ENCODE peak calls at places on chromosomes 11 and 22, in six cellular contexts. D is SK-N-SH; J is PC-3; R is HCT116; Z is left ventricle myocardium inferior; H is naive thymus-derived CD4-positive, alpha-beta T cell. N is an unnamed sample.

GRCh38 chr22:49951986-49952896 is 8.3 kb upstream of the PIM3 start:
- DNase-seq in D (no peak), J (peak; percentile 36), R (no peak), Z (no peak), H (no peak), N (no peak)

GRCh38 chr11:116930177-116930576 is 92.8 kb upstream of the APOA1 start:
- DNase-seq in D (no peak), J (no peak), R (no peak), Z (no peak), H (peak; percentile 57), N (no peak)

GRCh38 chr11:33646629-33647028 is 54.0 kb downstream of the C11orf91 start:
- DNase-seq in D (no peak), J (no peak), R (no peak), Z (no peak), H (no peak), N (no peak)

GRCh38 chr11:1257916-1258315 is 35.0 kb downstream of the MUC5B start:
- DNase-seq in D (no peak), J (no peak), R (no peak), Z (no peak), H (no peak), N (no peak)

GRCh38 chr11:126146454-126147192 is 64.8 kb downstream of the RPUSD4 start:
- DNase-seq in D (no peak), J (no peak), R (no peak), Z (no peak), H (no peak), N (no peak)

GRCh38 chr22:44746836-44747519 is 5.4 kb upstream of the ARHGAP8 start:
- DNase-seq in D (no peak), J (no peak), R (no peak), Z (no peak), H (no peak), N (peak; percentile 76)

GRCh38 chr22:32847067-32847491 is 45.6 kb downstream of the TIMP3 start:
- DNase-seq in D (no peak), J (no peak), R (no peak), Z (peak; percentile 47), H (no peak), N (no peak)

GRCh38 chr22:25814685-25815084 is 72.7 kb downstream of the MYO18B start:
- DNase-seq in D (no peak), J (no peak), R (no peak), Z (no peak), H (no peak), N (no peak)

GRCh38 chr11:3043315-3043871 is 13.8 kb downstream of the CARS1 start:
- DNase-seq in D (no peak), J (no peak), R (no peak), Z (peak; percentile 80), H (no peak), N (no peak)

GRCh38 chr11:109697140-109697843 is 275.3 kb downstream of the C11orf87 start:
- DNase-seq in D (peak; percentile 35), J (peak; percentile 64), R (peak; percentile 23), Z (no peak), H (no peak), N (peak; percentile 40)

GRCh38 chr11:120169981-120170698 is 32.2 kb upstream of the TRIM29 start:
- DNase-seq in D (no peak), J (no peak), R (no peak), Z (no peak), H (no peak), N (no peak)

GRCh38 chr11:70078095-70078795 is at the start of gene ANO1:
- DNase-seq in D (peak; percentile 79), J (peak; percentile 51), R (no peak), Z (peak; percentile 34), H (no peak), N (no peak)

GRCh38 chr22:48250937-48251530 is 1488.6 kb downstream of the TBC1D22A start:
- DNase-seq in D (no peak), J (no peak), R (no peak), Z (no peak), H (no peak), N (no peak)

GRCh38 chr11:110000045-110000502 is 93.1 kb upstream of the ZC3H12C start:
- DNase-seq in D (no peak), J (peak; percentile 93), R (peak; percentile 23), Z (no peak), H (no peak), N (no peak)

GRCh38 chr22:50425179-50425916 is 49.5 kb downstream of the SBF1 start:
- DNase-seq in D (no peak), J (no peak), R (no peak), Z (no peak), H (no peak), N (no peak)

GRCh38 chr22:19823191-19823590 is 31.5 kb downstream of the GNB1L start:
- DNase-seq in D (peak; percentile 27), J (no peak), R (no peak), Z (no peak), H (no peak), N (no peak)

GRCh38 chr11:60840711-60841430 is 1.0 kb upstream of the CCDC86 start:
- DNase-seq in D (no peak), J (peak; percentile 21), R (no peak), Z (peak; percentile 53), H (no peak), N (no peak)

GRCh38 chr11:17272823-17273222 is 3.7 kb upstream of the NUCB2 start:
- DNase-seq in D (no peak), J (no peak), R (no peak), Z (no peak), H (no peak), N (no peak)

GRCh38 chr22:43946391-43946680 is 8.9 kb upstream of the SAMM50 start:
- DNase-seq in D (peak; percentile 51), J (no peak), R (no peak), Z (no peak), H (no peak), N (no peak)

GRCh38 chr11:110522456-110522855 is 92.7 kb downstream of the FDX1 start:
- DNase-seq in D (no peak), J (no peak), R (no peak), Z (no peak), H (no peak), N (no peak)

GRCh38 chr22:35430897-35431322 is 31.0 kb downstream of the MCM5 start:
- DNase-seq in D (peak; percentile 95), J (peak; percentile 83), R (peak; percentile 32), Z (peak; percentile 89), H (peak; percentile 49), N (peak; percentile 34)

GRCh38 chr11:112024778-112025678 is at the start of gene DLAT:
- DNase-seq in D (peak; percentile 92), J (peak; percentile 87), R (peak; percentile 86), Z (peak; percentile 91), H (peak; percentile 84), N (peak; percentile 90)

GRCh38 chr22:38172489-38173155 is 9.0 kb downstream of the PLA2G6 start:
- DNase-seq in D (no peak), J (peak; percentile 13), R (no peak), Z (peak; percentile 76), H (no peak), N (no peak)

GRCh38 chr11:1150769-1151365 is 6.9 kb upstream of the MUC5AC start:
- DNase-seq in D (no peak), J (peak; percentile 83), R (no peak), Z (peak; percentile 8), H (no peak), N (no peak)

DNA sequence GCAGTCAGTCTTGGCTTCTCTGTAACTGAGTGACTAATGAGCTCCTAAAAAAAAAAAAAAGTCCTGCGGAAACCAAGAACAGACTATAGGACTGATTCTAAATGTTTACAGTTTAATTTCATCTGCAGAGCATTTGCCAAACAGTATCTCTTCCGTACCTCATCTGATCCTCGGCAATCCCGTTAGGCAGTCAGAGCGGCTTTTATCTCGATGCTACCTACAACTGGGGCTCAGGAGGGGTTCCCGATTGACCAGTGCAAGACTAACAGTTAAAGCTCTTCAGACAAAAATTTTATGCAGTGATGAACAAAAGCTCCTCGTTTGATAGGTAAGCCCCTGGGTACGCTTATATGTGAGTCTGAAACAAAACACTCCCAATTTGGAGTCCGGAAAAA is 628 bp downstream of the KIF18A start:
- DNase-seq in D (peak; percentile 18), J (peak; percentile 19), R (no peak), Z (no peak), H (peak; percentile 32), N (no peak)
- H3K4me3 ChIP-seq in D (peak overlapping the region; percentile 82), J (peak overlapping the region; percentile 75), R (peak overlapping the region; percentile 81), Z (peak overlapping the region; percentile 65), H (peak overlapping the region; percentile 98), N (peak overlapping the region; percentile 76)

DNA sequence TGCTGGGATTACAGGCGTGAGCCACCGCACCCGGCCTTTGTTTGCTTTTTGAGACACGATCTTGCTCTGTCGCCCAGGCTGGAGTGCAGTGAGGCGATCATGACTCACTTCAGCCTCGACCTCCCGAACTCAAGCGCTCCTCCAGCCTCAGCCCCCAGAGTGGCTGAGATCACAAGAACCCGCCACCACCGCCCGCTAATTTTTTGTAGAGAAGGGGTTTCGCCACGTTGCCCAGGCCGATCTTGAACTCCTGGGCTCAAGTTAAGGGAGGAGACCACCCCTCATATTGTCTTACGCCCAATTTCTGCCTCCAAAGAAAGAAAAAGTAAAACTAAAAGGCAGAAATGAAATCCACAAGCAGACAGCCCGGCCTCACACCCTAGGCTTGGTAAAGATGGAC is 1.5 kb upstream of the POLA2 start:
- DNase-seq in D (no peak), J (no peak), R (no peak), Z (no peak), H (no peak), N (no peak)
- H3K4me1 ChIP-seq in D (peaks cover 12% of the 10 kb centered on the region), J (peaks cover 14% of the 10 kb centered on the region), R (peaks cover 7% of the 10 kb centered on the region), Z (peaks cover 25% of the 10 kb centered on the region), H (peaks cover 9% of the 10 kb centered on the region), N (peaks cover 8% of the 10 kb centered on the region)

DNA sequence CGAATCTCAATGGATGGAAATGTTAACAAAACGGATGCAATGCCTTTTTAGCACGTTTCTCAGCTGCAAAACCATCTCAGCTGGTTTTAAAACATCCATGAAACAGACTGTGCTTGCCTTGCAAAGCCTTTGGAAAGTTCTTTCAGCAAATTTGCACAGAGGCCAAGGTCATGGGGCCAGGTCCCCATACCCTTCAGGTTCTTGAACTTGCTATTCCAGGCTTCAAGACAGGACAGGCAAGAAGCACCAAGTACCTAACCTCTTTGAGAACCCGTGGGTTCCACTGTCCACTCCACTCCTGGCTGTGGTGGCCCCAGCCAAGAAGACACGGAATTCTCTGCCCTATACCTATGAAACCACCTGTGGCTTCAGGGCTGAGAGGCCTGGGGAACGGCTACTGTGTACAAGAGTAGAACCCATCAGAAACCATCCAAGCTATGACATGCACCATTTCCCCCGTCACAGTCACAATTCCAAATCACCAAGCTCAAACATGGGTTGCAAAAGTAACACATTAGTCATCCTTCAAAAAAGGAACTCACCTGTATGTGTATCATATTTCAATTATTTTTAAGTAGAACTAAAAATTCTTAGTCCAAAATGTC is 17.0 kb downstream of the TNKS1BP1 start:
- DNase-seq in D (no peak), J (peak; percentile 91), R (no peak), Z (no peak), H (no peak), N (no peak)
- H3K4me3 ChIP-seq in D (no peak overlapping the region), J (peak overlapping the region; percentile 53), R (no peak overlapping the region), Z (peak overlapping the region; percentile 33), H (no peak overlapping the region), N (no peak overlapping the region)

GRCh38 chr11:26930518-26931247 is 63.2 kb upstream of the FIBIN start:
- DNase-seq in D (no peak), J (no peak), R (no peak), Z (no peak), H (no peak), N (no peak)
- H3K4me1 ChIP-seq in D (peaks cover 2% of the 10 kb centered on the region), J (no peaks in the 10 kb centered on the region), R (no peaks in the 10 kb centered on the region), Z (no peaks in the 10 kb centered on the region), H (no peaks in the 10 kb centered on the region), N (no peaks in the 10 kb centered on the region)